ENCODE peak calls at places on chromosomes 7 and 10, in four cellular contexts. One of them, this sample, is unnamed.

GRCh38 chr10:116444527-116445142 is 17.0 kb downstream of the PNLIPRP3 start:
- DNase-seq in AG04450: peak
- DNase-seq in pancreas: no peak
- DNase-seq in CD8-positive, alpha-beta T cell: no peak
- DNase-seq in this sample: no peak

GRCh38 chr7:112267944-112268691 is 61.6 kb downstream of the ZNF277 start:
- DNase-seq in AG04450: no peak
- DNase-seq in pancreas: no peak
- DNase-seq in CD8-positive, alpha-beta T cell: no peak
- DNase-seq in this sample: no peak

GRCh38 chr7:31058688-31059087 is 6.6 kb downstream of the ADCYAP1R1 start:
- DNase-seq in CD8-positive, alpha-beta T cell: no peak
- DNase-seq in pancreas: no peak
- DNase-seq in AG04450: no peak
- DNase-seq in this sample: no peak

GRCh38 chr10:125774581-125775191 is 935 bp downstream of the MMP21 start:
- DNase-seq in CD8-positive, alpha-beta T cell: no peak
- DNase-seq in AG04450: no peak
- DNase-seq in pancreas: no peak
- DNase-seq in this sample: no peak

GRCh38 chr7:47945261-47946015 is 2.8 kb downstream of the PKD1L1 start:
- DNase-seq in CD8-positive, alpha-beta T cell: peak
- DNase-seq in AG04450: no peak
- DNase-seq in pancreas: peak
- DNase-seq in this sample: peak

GRCh38 chr10:95254629-95255028 is 36.2 kb downstream of the PDLIM1 start:
- DNase-seq in AG04450: no peak
- DNase-seq in CD8-positive, alpha-beta T cell: no peak
- DNase-seq in pancreas: no peak
- DNase-seq in this sample: no peak

GRCh38 chr7:90507692-90508091 is 38.3 kb downstream of the PTTG1IP2 start:
- DNase-seq in pancreas: no peak
- DNase-seq in AG04450: no peak
- DNase-seq in CD8-positive, alpha-beta T cell: no peak
- DNase-seq in this sample: no peak

GRCh38 chr7:153523320-153524015 is 528.7 kb upstream of the DPP6 start:
- DNase-seq in CD8-positive, alpha-beta T cell: no peak
- DNase-seq in AG04450: no peak
- DNase-seq in pancreas: no peak
- DNase-seq in this sample: no peak

GRCh38 chr10:3526721-3527120 is 258.3 kb downstream of the KLF6 start:
- DNase-seq in CD8-positive, alpha-beta T cell: no peak
- DNase-seq in AG04450: peak
- DNase-seq in pancreas: no peak
- DNase-seq in this sample: no peak

GRCh38 chr10:28087675-28088351 is 88.9 kb upstream of the ODAD2 start:
- DNase-seq in CD8-positive, alpha-beta T cell: no peak
- DNase-seq in pancreas: no peak
- DNase-seq in AG04450: peak
- DNase-seq in this sample: no peak

GRCh38 chr10:99329891-99330674 is 927 bp downstream of the CNNM1 start:
- DNase-seq in AG04450: no peak
- DNase-seq in CD8-positive, alpha-beta T cell: no peak
- DNase-seq in pancreas: peak
- DNase-seq in this sample: peak

GRCh38 chr10:30270247-30270646 is 78.8 kb downstream of the MTPAP start:
- DNase-seq in CD8-positive, alpha-beta T cell: no peak
- DNase-seq in pancreas: no peak
- DNase-seq in AG04450: no peak
- DNase-seq in this sample: no peak
- TF ChIP-seq CTCF in CD8-positive, alpha-beta T cell: peak
- TF ChIP-seq CTCF in pancreas: no peak
- TF ChIP-seq CTCF in AG04450: peak
- TF ChIP-seq CTCF in this sample: no peak

DNA sequence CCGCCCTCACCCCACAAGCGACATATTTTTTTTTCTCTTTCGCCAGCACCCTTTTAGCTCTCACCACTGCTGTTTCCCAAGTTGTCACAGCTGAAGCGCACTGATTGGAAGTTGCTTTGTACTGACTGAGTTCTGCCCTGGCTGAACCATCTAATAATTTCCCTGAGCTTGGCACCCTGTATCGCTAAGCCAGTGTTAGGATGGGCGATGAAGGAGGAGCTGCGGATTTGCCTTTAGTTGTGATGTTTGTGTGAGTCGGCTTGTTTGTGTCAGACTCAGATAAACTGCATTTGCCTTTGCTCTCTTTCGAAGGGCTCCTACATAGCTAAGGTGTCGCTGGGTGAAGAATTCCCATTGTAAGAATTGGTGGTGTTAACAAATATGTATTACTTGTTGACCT is 1.3 kb upstream of the ATXN7L1 start:
- DNase-seq in AG04450: no peak
- DNase-seq in CD8-positive, alpha-beta T cell: no peak
- DNase-seq in pancreas: no peak
- DNase-seq in this sample: no peak
- H3K4me3 ChIP-seq in AG04450: peak
- H3K4me3 ChIP-seq in CD8-positive, alpha-beta T cell: no peak
- H3K4me3 ChIP-seq in pancreas: peak
- H3K4me3 ChIP-seq in this sample: peak

GRCh38 chr7:117312593-117312992 is 10.3 kb downstream of the WNT2 start:
- DNase-seq in CD8-positive, alpha-beta T cell: no peak
- DNase-seq in AG04450: no peak
- DNase-seq in pancreas: no peak
- DNase-seq in this sample: no peak
- TF ChIP-seq CTCF in CD8-positive, alpha-beta T cell: no peak
- TF ChIP-seq CTCF in AG04450: peak
- TF ChIP-seq CTCF in pancreas: peak
- TF ChIP-seq CTCF in this sample: no peak

GRCh38 chr7:158508802-158509385 is 78.7 kb downstream of the PTPRN2 start:
- DNase-seq in AG04450: no peak
- DNase-seq in CD8-positive, alpha-beta T cell: no peak
- DNase-seq in pancreas: no peak
- DNase-seq in this sample: no peak
- H3K4me3 ChIP-seq in AG04450: no peak
- H3K4me3 ChIP-seq in CD8-positive, alpha-beta T cell: no peak
- H3K4me3 ChIP-seq in pancreas: no peak
- H3K4me3 ChIP-seq in this sample: no peak

GRCh38 chr10:80204193-80204714 is 1.1 kb downstream of the ANXA11 start:
- DNase-seq in CD8-positive, alpha-beta T cell: no peak
- DNase-seq in AG04450: no peak
- DNase-seq in pancreas: no peak
- DNase-seq in this sample: no peak

GRCh38 chr10:80203835-80204148 is 1.5 kb downstream of the ANXA11 start:
- DNase-seq in CD8-positive, alpha-beta T cell: no peak
- DNase-seq in AG04450: no peak
- DNase-seq in pancreas: no peak
- DNase-seq in this sample: no peak

GRCh38 chr10:80201592-80202256 is 3.6 kb downstream of the ANXA11 start:
- DNase-seq in CD8-positive, alpha-beta T cell: no peak
- DNase-seq in pancreas: no peak
- DNase-seq in AG04450: no peak
- DNase-seq in this sample: no peak

GRCh38 chr10:80204801-80205477 is 398 bp downstream of the ANXA11 start:
- DNase-seq in AG04450: no peak
- DNase-seq in CD8-positive, alpha-beta T cell: peak
- DNase-seq in pancreas: peak
- DNase-seq in this sample: peak

DNA sequence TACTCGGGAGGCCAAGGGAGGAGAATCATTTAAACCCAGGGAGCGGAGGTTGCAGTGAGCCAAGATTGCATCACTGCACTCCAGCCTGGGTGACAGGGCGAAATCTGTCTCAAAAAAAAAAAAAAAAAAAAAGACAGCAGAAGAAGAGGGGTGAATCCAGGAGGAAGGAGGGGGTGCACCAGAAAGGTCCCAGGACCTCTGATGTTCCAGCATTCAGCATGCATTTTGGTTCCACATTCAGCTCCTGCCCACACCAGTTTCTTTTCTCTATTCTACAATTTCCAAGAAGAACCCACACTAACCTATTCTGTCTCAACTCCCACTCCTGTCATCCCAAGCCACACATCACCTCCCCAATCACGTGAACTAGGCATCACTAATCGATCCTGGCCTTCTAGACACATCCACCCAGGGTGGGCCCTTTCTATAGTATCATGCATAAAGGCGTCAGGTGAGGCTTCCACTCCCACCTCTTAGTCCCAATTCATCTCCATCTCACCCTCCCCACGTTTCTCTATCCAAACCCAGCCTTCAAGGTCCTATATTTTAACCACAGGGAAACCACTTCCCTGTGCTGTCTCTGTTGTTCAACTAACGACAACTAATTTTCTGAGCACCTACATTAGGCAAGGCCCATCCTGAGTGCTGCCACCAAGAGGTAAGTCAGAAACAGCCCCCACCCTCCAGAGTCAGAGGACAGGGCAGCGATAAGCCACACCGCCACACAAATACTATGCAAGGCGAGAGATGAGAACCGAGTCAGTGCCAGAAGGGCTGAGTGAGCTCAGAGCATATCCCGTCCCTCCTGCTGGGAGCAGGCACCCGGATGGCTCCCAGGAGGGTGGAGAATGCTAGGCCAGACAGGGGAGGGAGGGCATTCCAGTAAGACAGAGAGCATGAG is 2.2 kb downstream of the ANXA11 start:
- DNase-seq in CD8-positive, alpha-beta T cell: peak
- DNase-seq in AG04450: peak
- DNase-seq in pancreas: no peak
- DNase-seq in this sample: peak
- TF ChIP-seq CTCF in CD8-positive, alpha-beta T cell: peak
- TF ChIP-seq CTCF in AG04450: peak
- TF ChIP-seq CTCF in pancreas: no peak
- TF ChIP-seq CTCF in this sample: no peak

GRCh38 chr10:123150229-123150985 is 2.5 kb downstream of the HMX2 start:
- DNase-seq in AG04450: no peak
- DNase-seq in pancreas: no peak
- DNase-seq in CD8-positive, alpha-beta T cell: no peak
- DNase-seq in this sample: no peak

GRCh38 chr10:123148414-123149161 is 652 bp downstream of the HMX2 start:
- DNase-seq in CD8-positive, alpha-beta T cell: no peak
- DNase-seq in AG04450: no peak
- DNase-seq in pancreas: no peak
- DNase-seq in this sample: no peak

GRCh38 chr10:123150986-123151738 is 3.0 kb upstream of the BUB3 start:
- DNase-seq in CD8-positive, alpha-beta T cell: no peak
- DNase-seq in pancreas: no peak
- DNase-seq in AG04450: no peak
- DNase-seq in this sample: no peak

GRCh38 chr10:123149162-123149567 is 1.2 kb downstream of the HMX2 start:
- DNase-seq in AG04450: no peak
- DNase-seq in CD8-positive, alpha-beta T cell: no peak
- DNase-seq in pancreas: no peak
- DNase-seq in this sample: no peak

DNA sequence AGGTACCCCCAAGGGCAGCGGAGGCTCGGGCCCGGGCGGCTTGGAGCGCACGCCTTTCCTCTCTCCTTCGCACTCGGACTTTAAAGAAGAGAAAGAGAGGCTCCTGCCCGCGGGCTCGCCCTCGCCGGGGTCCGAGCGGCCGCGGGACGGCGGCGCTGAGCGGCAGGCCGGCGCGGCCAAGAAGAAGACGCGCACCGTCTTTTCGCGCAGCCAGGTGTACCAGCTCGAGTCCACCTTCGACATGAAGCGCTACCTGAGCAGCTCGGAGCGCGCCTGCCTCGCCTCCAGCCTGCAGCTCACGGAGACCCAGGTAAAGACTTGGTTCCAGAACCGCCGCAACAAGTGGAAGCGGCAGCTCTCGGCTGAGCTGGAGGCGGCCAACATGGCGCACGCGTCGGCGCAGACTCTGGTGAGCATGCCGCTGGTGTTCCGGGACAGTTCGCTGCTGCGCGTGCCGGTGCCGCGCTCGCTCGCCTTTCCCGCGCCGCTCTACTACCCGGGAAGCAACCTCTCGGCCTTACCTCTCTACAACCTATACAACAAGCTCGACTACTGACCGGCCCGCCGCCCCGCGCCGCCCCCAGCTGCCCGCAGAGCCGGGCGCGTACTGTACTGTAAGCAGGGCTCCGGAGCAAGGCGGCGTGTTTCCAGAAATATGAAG is 1.8 kb downstream of the HMX2 start:
- DNase-seq in CD8-positive, alpha-beta T cell: no peak
- DNase-seq in pancreas: peak
- DNase-seq in AG04450: no peak
- DNase-seq in this sample: no peak
- H3K4me3 ChIP-seq in CD8-positive, alpha-beta T cell: peak
- H3K4me3 ChIP-seq in pancreas: peak
- H3K4me3 ChIP-seq in AG04450: peak
- H3K4me3 ChIP-seq in this sample: no peak

DNA sequence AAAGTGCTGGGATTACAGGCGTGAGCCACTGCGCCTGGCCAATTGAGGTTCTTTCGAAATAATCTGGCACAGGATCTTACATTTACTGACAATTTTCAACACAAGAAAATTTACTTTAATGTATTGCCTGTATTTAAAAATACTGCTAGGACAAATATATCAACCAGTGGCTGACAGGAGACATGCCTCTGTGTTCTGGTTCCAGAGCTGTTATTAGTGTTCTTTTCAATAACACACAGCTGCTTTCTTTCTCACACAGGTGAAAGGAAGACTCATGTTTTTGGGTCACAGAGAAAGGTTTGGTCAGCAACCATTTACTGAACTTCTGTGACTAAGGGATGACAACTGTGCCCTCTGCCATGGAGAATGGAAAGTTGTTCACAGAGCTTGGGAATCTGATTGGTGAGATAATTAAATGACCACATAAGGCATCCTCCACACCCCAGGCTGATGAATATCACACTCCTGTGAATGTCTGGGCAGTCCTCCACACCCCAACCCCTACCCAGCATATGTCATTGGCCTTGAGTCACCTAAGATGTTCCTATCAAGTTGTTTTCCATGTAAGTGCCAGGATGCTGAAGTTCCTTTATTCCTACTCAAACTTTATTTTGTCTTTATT is 180.1 kb downstream of the RAPGEF5 start:
- DNase-seq in AG04450: no peak
- DNase-seq in pancreas: no peak
- DNase-seq in CD8-positive, alpha-beta T cell: no peak
- DNase-seq in this sample: no peak
- TF ChIP-seq CTCF in AG04450: no peak
- TF ChIP-seq CTCF in pancreas: no peak
- TF ChIP-seq CTCF in CD8-positive, alpha-beta T cell: no peak
- TF ChIP-seq CTCF in this sample: no peak

This sample was measured in ovary.